ENCODE peak calls at places on chromosome 1, in eight cellular contexts. U, C, I, L, P, N, Z and D are unnamed samples.

GRCh38 chr1:167288390-167289062 is 67.8 kb downstream of the POU2F1 start:
- DNase-seq in I (no peak), L (no peak), Z (no peak), P (no peak), N (no peak), C (no peak), U (no peak), D (no peak)

GRCh38 chr1:41513388-41513745 is 28.9 kb upstream of the EDN2 start:
- DNase-seq in P (no peak), L (no peak), N (no peak), C (no peak), U (no peak), Z (no peak), I (no peak), D (no peak)

GRCh38 chr1:177354247-177354646 is 183.5 kb downstream of the BRINP2 start:
- DNase-seq in I (no peak), P (no peak), L (no peak), N (no peak), U (no peak), Z (no peak), C (no peak), D (no peak)

GRCh38 chr1:21277178-21277577 is 13.1 kb downstream of the ECE1 start:
- DNase-seq in Z (no peak), I (no peak), L (no peak), U (no peak), C (no peak), P (no peak), N (no peak), D (peak; percentile 66)

GRCh38 chr1:6157132-6157527 is 23.0 kb downstream of the CHD5 start:
- DNase-seq in Z (no peak), U (no peak), C (no peak), P (no peak), I (no peak), L (no peak), N (no peak), D (no peak)

GRCh38 chr1:181704556-181704955 is 221.2 kb downstream of the CACNA1E start:
- DNase-seq in P (no peak), N (no peak), L (no peak), C (no peak), I (no peak), U (no peak), Z (no peak), D (no peak)

GRCh38 chr1:233843523-233844204 is 60.8 kb upstream of the SLC35F3 start:
- DNase-seq in I (no peak), N (no peak), Z (no peak), C (no peak), U (no peak), L (no peak), P (no peak), D (no peak)

GRCh38 chr1:210291786-210292275 is 36.9 kb upstream of the HHAT start:
- DNase-seq in Z (no peak), I (peak; percentile 33), C (no peak), N (no peak), P (no peak), L (peak; percentile 72), U (no peak), D (peak; percentile 76)

GRCh38 chr1:162159515-162159914 is 90.0 kb downstream of the NOS1AP start:
- DNase-seq in P (no peak), I (no peak), N (no peak), C (no peak), U (no peak), L (peak; percentile 24), Z (no peak), D (no peak)

GRCh38 chr1:156901590-156901900 is 8.0 kb downstream of the PEAR1 start:
- DNase-seq in U (no peak), Z (no peak), L (no peak), N (no peak), P (no peak), C (no peak), I (no peak), D (no peak)

GRCh38 chr1:19750101-19750881 is 49.4 kb downstream of the TMCO4 start:
- DNase-seq in L (no peak), C (no peak), I (no peak), P (no peak), N (no peak), Z (no peak), U (no peak), D (no peak)

GRCh38 chr1:56709269-56709880 is 64.3 kb downstream of the PRKAA2 start:
- DNase-seq in I (no peak), P (peak; percentile 73), Z (no peak), C (no peak), U (no peak), N (no peak), L (peak; percentile 68), D (no peak)

GRCh38 chr1:22562584-22563551 is at the start of gene EPHA8:
- DNase-seq in N (no peak), L (no peak), C (no peak), Z (no peak), U (no peak), P (no peak), I (no peak), D (no peak)

GRCh38 chr1:186375929-186376330 is 292 bp downstream of the ODR4 start:
- DNase-seq in Z (no peak), L (no peak), P (no peak), U (no peak), I (no peak), N (no peak), C (no peak), D (no peak)

GRCh38 chr1:14525262-14525661 is 73.2 kb upstream of the KAZN start:
- DNase-seq in I (no peak), P (no peak), N (no peak), C (no peak), L (no peak), U (no peak), Z (no peak), D (no peak)

GRCh38 chr1:39478536-39478935 is 12.9 kb upstream of the BMP8A start:
- DNase-seq in I (no peak), U (no peak), Z (no peak), N (no peak), P (no peak), L (no peak), C (no peak), D (no peak)

GRCh38 chr1:25676488-25676887 is 59.9 kb downstream of the MAN1C1 start:
- DNase-seq in N (no peak), C (peak; percentile 47), I (no peak), L (no peak), U (peak; percentile 38), P (peak; percentile 56), Z (no peak), D (no peak)

GRCh38 chr1:175270361-175270760 is 77.8 kb upstream of the KIAA0040 start:
- DNase-seq in P (no peak), Z (no peak), U (no peak), C (no peak), N (no peak), L (no peak), I (no peak), D (no peak)

GRCh38 chr1:175267716-175268416 is 75.3 kb upstream of the KIAA0040 start:
- DNase-seq in U (no peak), P (peak; percentile 21), Z (no peak), N (no peak), C (peak; percentile 25), L (no peak), I (peak; percentile 22), D (peak; percentile 91)

GRCh38 chr1:175269151-175269550 is 76.6 kb upstream of the KIAA0040 start:
- DNase-seq in Z (no peak), U (no peak), C (no peak), N (no peak), I (no peak), L (peak; percentile 29), P (no peak), D (no peak)

GRCh38 chr1:175272361-175272760 is 79.8 kb upstream of the KIAA0040 start:
- DNase-seq in L (no peak), P (no peak), Z (no peak), C (no peak), I (no peak), U (no peak), N (no peak), D (no peak)

GRCh38 chr1:175268720-175269119 is 76.1 kb upstream of the KIAA0040 start:
- DNase-seq in L (peak; percentile 9), Z (no peak), P (no peak), U (no peak), C (no peak), N (no peak), I (no peak), D (no peak)
- TF ChIP-seq CTCF in L (no peak), Z (no peak), P (no peak), U (no peak), C (no peak), N (no peak), I (no peak), D (no peak)

GRCh38 chr1:221761354-221762002 is 19.6 kb upstream of the DUSP10 start:
- DNase-seq in U (no peak), L (no peak), Z (no peak), I (no peak), P (no peak), C (no peak), N (no peak), D (no peak)
- H3K4me3 ChIP-seq in U (no peak overlapping the region), L (no peak overlapping the region), Z (no peak overlapping the region), I (no peak overlapping the region), P (no peak overlapping the region), C (no peak overlapping the region), N (no peak overlapping the region), D (no peak overlapping the region)

GRCh38 chr1:197869502-197869890 is 32.9 kb upstream of the C1orf53 start:
- DNase-seq in U (no peak), I (no peak), P (no peak), Z (no peak), C (no peak), N (no peak), L (no peak), D (no peak)

GRCh38 chr1:197865809-197866208 is 36.6 kb upstream of the C1orf53 start:
- DNase-seq in N (no peak), U (no peak), C (no peak), L (no peak), P (no peak), Z (no peak), I (no peak), D (no peak)

DNA sequence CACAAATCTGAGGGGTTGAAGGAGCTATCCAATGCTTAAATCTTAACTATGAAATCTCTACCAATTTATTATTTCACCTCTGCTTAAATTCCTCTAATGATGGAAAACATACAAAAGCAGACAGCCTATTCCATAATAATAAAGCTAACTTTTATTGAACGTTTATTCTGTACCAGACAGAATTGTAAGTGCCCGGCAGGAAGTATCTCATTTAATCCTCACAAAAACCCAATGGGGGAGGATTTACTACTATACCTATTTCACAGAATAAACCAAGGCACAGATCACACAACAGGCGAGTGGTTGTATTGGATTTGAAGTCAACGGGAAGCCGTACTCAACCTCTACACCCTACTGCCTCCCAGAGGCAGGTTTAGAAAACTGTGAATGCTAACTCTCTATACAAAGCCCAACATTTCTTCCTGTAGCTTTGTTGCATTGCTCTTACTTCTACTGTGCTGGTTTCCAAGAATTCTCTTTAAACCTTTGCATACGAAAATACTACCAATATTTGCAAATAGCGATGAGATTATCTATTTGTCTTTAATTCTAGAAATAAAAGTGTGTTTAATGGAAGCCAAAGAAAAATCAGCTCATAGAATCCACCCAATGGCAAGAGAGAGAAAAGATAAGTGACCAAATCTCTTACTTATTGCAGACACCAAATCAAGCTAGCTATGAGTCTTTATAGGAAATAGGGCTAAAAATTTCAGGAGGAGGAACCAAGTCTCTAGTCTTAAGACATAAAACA is 33.5 kb upstream of the C1orf53 start:
- DNase-seq in U (no peak), C (peak; percentile 24), P (peak; percentile 74), L (peak; percentile 49), Z (no peak), N (peak; percentile 26), I (no peak), D (no peak)
- TF ChIP-seq CTCF in U (peak; percentile 53), C (peak; percentile 30), P (peak; percentile 74), L (peak; percentile 61), Z (no peak), N (peak; percentile 79), I (no peak), D (peak; percentile 32)

GRCh38 chr1:2174348-2175054 is 20.1 kb downstream of the FAAP20 start:
- DNase-seq in L (peak; percentile 79), C (peak; percentile 56), U (peak; percentile 80), P (peak; percentile 73), I (peak; percentile 76), N (no peak), Z (peak; percentile 75), D (peak; percentile 89)
- H3K4me3 ChIP-seq in L (no peak overlapping the region), C (peak overlapping the region; percentile 29), U (peak overlapping the region; percentile 18), P (peak overlapping the region; percentile 38), I (peak overlapping the region; percentile 20), N (no peak overlapping the region), Z (peak overlapping the region; percentile 35), D (peak overlapping the region; percentile 29)